ENCODE peak calls at places on chromosomes 4 and X, in seven cellular contexts. P is GM12878, J is HCT116, D is SK-N-SH, S is HepG2, X is A549, F is K562. L is an unnamed sample. For H3K9me3, the result is how much of the 10 kb centered on the place peaks cover.

GRCh38 chr4:113840850-113841249 is 79.3 kb upstream of the CAMK2D start:
- DNase-seq in P (no peak), J (no peak), D (no peak), S (no peak), X (no peak), F (no peak), L (no peak)

GRCh38 chr4:152273343-152273742 is 262.5 kb downstream of the FBXW7 start:
- DNase-seq in P (no peak), J (no peak), D (no peak), S (no peak), X (no peak), F (no peak), L (no peak)

GRCh38 chr4:167544391-167544790 is 310.1 kb upstream of the SPOCK3 start:
- DNase-seq in P (no peak), J (no peak), D (no peak), S (no peak), X (no peak), F (no peak), L (no peak)

GRCh38 chr4:17385403-17385802 is 126.5 kb downstream of the QDPR start:
- DNase-seq in P (peak), J (no peak), D (no peak), S (no peak), X (no peak), F (no peak), L (no peak)

GRCh38 chr4:71260544-71260943 is 78.3 kb upstream of the SLC4A4 start:
- DNase-seq in P (no peak), J (no peak), D (no peak), S (no peak), X (no peak), F (no peak), L (no peak)

GRCh38 chr4:94523617-94524016 is 71.9 kb downstream of the PDLIM5 start:
- DNase-seq in P (no peak), J (no peak), D (no peak), S (no peak), X (no peak), F (no peak), L (no peak)

GRCh38 chrX:40736170-40736505 is 796 bp upstream of the MED14 start:
- DNase-seq in P (no peak), J (no peak), D (no peak), S (peak), X (no peak), F (no peak), L (no peak)

GRCh38 chr4:149343614-149344013 is 472.0 kb downstream of the IQCM start:
- DNase-seq in P (no peak), J (no peak), D (no peak), S (no peak), X (no peak), F (no peak), L (no peak)

GRCh38 chr4:42172391-42172790 is 19.9 kb upstream of the BEND4 start:
- DNase-seq in P (no peak), J (no peak), D (no peak), S (no peak), X (no peak), F (no peak), L (no peak)
- H3K9me3 ChIP-seq in P (under half), J (under half), D (under half), S (under half), X (under half), F (under half), L (under half)

DNA sequence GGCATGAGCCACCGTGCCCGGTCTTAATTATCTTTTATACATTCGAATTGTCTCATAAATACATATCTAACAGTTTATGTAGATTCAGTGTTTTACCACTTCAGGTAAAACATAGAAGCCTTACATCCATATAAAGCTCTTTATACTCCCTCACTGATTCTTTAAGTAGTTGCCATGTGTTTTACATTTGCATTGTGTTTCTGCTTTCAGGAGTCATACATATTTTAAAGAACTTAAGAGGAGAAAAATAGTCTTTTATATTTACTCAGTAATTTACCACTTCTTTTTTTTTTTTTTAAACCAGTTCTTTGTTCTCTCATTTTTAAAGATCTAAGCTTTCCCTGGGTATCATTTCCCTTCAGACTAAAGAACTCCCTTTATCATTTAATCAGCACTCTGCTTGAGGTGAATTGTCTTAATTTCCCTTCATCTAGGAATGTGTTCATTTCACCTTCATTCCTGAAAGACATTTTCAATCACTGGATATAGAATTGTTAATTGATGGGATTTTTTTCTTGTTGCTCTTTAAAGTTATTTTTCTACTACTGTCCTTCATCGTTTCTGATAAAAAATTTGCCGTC is 324.3 kb upstream of the ZCCHC13 start:
- DNase-seq in P (no peak), J (no peak), D (no peak), S (no peak), X (no peak), F (no peak), L (no peak)
- H3K27ac ChIP-seq in P (no peak), J (no peak), D (no peak), S (no peak), X (no peak), F (no peak), L (no peak)

DNA sequence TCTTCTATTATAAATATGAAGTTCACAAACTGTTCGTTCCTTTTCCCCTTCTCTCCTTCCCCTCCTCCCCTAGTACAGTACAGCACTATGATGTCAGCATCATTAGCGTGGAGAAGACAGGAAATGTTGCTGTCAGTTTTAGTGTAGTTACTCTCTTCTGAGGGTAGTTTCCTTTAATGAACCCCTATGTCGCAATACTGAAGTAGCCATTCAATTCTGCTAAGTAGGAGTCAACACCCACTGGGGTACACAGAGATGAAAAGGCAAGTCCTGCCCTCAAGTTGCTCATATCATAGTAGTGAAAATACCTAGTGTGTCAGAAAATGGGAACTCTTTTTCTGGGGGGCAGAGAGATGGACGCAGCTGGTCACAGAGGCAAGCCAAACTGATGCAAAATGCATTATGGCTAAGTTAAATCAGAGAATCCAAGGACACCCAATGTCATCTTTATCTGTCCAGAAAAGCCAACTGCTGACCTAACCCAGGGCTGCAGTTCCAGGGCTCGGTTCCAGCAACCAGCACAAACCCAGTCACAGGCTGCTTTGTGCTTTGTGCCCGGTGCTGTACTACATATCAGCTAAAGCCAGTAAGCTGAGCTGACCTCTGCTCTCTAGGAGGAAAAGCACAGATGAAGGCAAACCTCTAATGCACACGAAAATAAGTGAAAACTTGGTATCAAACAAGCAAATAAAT is 31.5 kb downstream of the GRIA3 start:
- DNase-seq in P (no peak), J (no peak), D (no peak), S (no peak), X (no peak), F (no peak), L (no peak)
- TF ChIP-seq REST in P (no peak), J (no peak), D (no peak), S (no peak), X (no peak), F (no peak), L (no peak)

DNA sequence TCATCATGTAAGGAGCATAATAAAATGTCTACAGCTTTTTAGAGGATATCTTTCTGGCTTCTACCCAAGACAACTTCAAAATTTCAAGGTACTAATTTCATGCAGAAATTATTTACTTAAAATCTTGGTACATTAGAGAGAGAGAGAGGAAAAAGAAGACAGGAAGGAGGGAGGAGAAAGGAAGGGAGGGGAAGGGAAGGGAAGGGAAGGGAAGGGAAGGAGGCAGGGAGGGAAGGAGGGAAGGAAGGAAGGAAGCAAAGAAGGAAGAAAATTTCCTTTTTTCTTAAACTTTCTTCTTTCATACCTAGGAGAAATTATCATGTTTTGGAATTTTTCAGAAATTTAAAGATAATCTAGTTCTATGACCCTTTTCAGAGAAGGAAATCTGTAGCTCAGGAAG is 61.8 kb downstream of the HS3ST1 start:
- DNase-seq in P (no peak), J (no peak), D (no peak), S (no peak), X (no peak), F (no peak), L (no peak)
- H3K9me3 ChIP-seq in P (under half), J (under half), D (under half), S (half or more), X (under half), F (under half), L (under half)

DNA sequence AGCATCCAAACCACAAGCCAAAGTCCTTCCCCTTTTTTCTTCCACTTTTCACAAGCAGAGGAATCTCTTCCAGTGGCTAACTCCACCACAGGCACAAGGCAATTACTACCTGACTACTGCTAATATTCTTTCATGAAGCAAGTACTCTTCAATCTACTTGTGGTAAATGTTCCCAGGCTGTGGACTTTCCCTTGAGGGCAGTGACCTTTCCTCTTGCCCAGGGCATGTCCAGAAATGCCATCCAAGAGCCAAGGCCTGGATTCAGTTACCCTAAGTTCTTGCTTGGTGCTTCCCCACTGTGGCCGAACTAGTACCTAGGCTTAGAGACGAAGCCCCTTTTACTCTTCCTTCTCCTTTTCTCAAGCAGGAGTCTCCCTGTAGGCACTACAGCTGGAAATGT is 400.7 kb downstream of the DCAF12L2 start:
- DNase-seq in P (no peak), J (no peak), D (no peak), S (no peak), X (no peak), F (no peak), L (no peak)
- H3K27ac ChIP-seq in P (no peak), J (no peak), D (no peak), S (no peak), X (no peak), F (no peak), L (no peak)

GRCh38 chrX:144791298-144791697 is 456.0 kb upstream of the SPANXN1 start:
- DNase-seq in P (no peak), J (no peak), D (no peak), S (no peak), X (no peak), F (no peak), L (no peak)
- TF ChIP-seq REST in P (no peak), J (no peak), D (no peak), S (no peak), X (no peak), F (no peak), L (no peak)

DNA sequence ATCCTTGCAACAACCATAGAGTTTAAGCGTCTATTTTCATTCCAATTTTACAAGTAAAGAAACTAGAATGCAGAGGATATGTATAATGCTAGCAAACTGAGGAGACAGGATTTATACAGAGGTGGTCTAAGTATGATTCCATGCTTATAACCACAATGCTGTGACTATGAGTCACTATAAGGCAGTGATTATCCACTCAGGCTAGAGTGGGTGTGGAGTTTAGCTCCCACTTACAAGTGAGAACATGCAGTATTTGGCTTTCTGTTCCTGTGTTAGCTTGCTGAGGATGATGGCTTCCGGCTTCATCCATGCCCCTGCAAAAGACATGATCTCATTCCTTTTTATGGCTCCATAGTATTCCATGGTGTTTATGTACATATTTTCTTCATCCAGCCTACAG is 41.6 kb upstream of the EDA2R start:
- DNase-seq in P (no peak), J (no peak), D (no peak), S (no peak), X (no peak), F (no peak), L (no peak)
- H3K9me3 ChIP-seq in P (under half), J (under half), D (under half), S (under half), X (under half), F (under half), L (under half)

DNA sequence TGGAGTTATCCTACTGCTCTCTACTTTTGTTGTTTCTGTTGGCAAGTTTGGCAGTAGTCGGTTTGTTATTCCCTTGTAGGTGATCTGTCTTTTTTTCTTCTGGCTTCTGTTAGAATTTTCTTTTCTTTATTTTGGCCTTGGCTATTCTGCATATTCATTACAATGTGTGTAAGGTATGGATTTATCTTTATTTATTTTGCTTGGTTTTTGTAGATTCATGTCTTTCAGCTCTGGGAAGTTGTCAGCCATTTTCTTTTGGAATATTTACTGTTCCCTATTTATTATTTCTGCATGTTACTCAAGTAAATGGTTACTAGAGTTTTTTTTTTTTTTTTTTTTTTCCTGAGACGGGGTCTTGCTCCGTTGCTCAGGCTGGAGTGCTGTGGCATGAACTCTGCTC is 12.6 kb downstream of the ADD1 start:
- DNase-seq in P (no peak), J (no peak), D (no peak), S (no peak), X (no peak), F (no peak), L (no peak)
- H3K27ac ChIP-seq in P (no peak), J (no peak), D (no peak), S (peak), X (no peak), F (no peak), L (no peak)

GRCh38 chrX:56813318-56813837 is 84.3 kb downstream of the NBDY start:
- DNase-seq in P (no peak), J (no peak), D (no peak), S (no peak), X (no peak), F (no peak), L (no peak)
- TF ChIP-seq REST in P (no peak), J (no peak), D (no peak), S (no peak), X (no peak), F (no peak), L (no peak)

L was measured in Panc1.